ENCODE peak calls at places on chromosomes 12 and 14, in ten cellular contexts. One of them, this sample, is unnamed.
A peak's percentile ranks its signal among the peaks of the same experiment; 100 is the strongest.

GRCh38 chr12:43551971-43552559 is at the start of gene ADAMTS20:
- DNase-seq in cardiac fibroblast: peak; percentile 2
- DNase-seq in gastrocnemius medialis: no peak
- DNase-seq in BJ: no peak
- DNase-seq in choroid plexus epithelial cell: peak; percentile 12
- DNase-seq in ovary: no peak
- DNase-seq in foreskin fibroblast: peak; percentile 58
- DNase-seq in tibial nerve: no peak
- DNase-seq in psoas muscle: no peak
- DNase-seq in IMR-90: peak; percentile 3
- DNase-seq in this sample: no peak

GRCh38 chr12:95102916-95103671 is 29.7 kb upstream of the NR2C1 start:
- DNase-seq in psoas muscle: no peak
- DNase-seq in gastrocnemius medialis: no peak
- DNase-seq in IMR-90: peak; percentile 94
- DNase-seq in ovary: no peak
- DNase-seq in cardiac fibroblast: peak; percentile 34
- DNase-seq in foreskin fibroblast: peak; percentile 87
- DNase-seq in BJ: no peak
- DNase-seq in tibial nerve: no peak
- DNase-seq in choroid plexus epithelial cell: peak; percentile 83
- DNase-seq in this sample: peak; percentile 79

GRCh38 chr12:95554532-95555071 is 3.3 kb upstream of the USP44 start:
- DNase-seq in tibial nerve: no peak
- DNase-seq in gastrocnemius medialis: no peak
- DNase-seq in foreskin fibroblast: no peak
- DNase-seq in psoas muscle: no peak
- DNase-seq in BJ: no peak
- DNase-seq in ovary: no peak
- DNase-seq in cardiac fibroblast: no peak
- DNase-seq in choroid plexus epithelial cell: no peak
- DNase-seq in IMR-90: no peak
- DNase-seq in this sample: no peak

GRCh38 chr14:56199095-56199975 is 81.1 kb downstream of the PELI2 start:
- DNase-seq in cardiac fibroblast: peak; percentile 97
- DNase-seq in BJ: peak; percentile 91
- DNase-seq in psoas muscle: no peak
- DNase-seq in choroid plexus epithelial cell: peak; percentile 99
- DNase-seq in IMR-90: peak; percentile 99
- DNase-seq in gastrocnemius medialis: peak; percentile 49
- DNase-seq in ovary: no peak
- DNase-seq in tibial nerve: peak; percentile 22
- DNase-seq in foreskin fibroblast: peak; percentile 96
- DNase-seq in this sample: peak; percentile 86

GRCh38 chr12:84507914-84508313 is 404.7 kb downstream of the SLC6A15 start:
- DNase-seq in tibial nerve: no peak
- DNase-seq in gastrocnemius medialis: no peak
- DNase-seq in cardiac fibroblast: peak; percentile 7
- DNase-seq in IMR-90: no peak
- DNase-seq in psoas muscle: peak; percentile 44
- DNase-seq in foreskin fibroblast: peak; percentile 64
- DNase-seq in ovary: no peak
- DNase-seq in BJ: no peak
- DNase-seq in choroid plexus epithelial cell: peak; percentile 1
- DNase-seq in this sample: no peak

GRCh38 chr14:61326149-61326548 is 4.8 kb downstream of the PRKCH start:
- DNase-seq in tibial nerve: no peak
- DNase-seq in BJ: no peak
- DNase-seq in foreskin fibroblast: no peak
- DNase-seq in IMR-90: no peak
- DNase-seq in gastrocnemius medialis: no peak
- DNase-seq in ovary: no peak
- DNase-seq in cardiac fibroblast: no peak
- DNase-seq in psoas muscle: no peak
- DNase-seq in choroid plexus epithelial cell: no peak
- DNase-seq in this sample: no peak

GRCh38 chr12:11171953-11172675 is 1.1 kb downstream of the SMIM10L1 start:
- DNase-seq in IMR-90: peak; percentile 19
- DNase-seq in BJ: peak; percentile 4
- DNase-seq in cardiac fibroblast: peak; percentile 34
- DNase-seq in ovary: no peak
- DNase-seq in tibial nerve: no peak
- DNase-seq in choroid plexus epithelial cell: peak; percentile 31
- DNase-seq in gastrocnemius medialis: no peak
- DNase-seq in foreskin fibroblast: peak; percentile 11
- DNase-seq in psoas muscle: no peak
- DNase-seq in this sample: no peak

GRCh38 chr12:82942963-82943362 is 256.3 kb downstream of the TMTC2 start:
- DNase-seq in tibial nerve: no peak
- DNase-seq in psoas muscle: no peak
- DNase-seq in cardiac fibroblast: no peak
- DNase-seq in foreskin fibroblast: no peak
- DNase-seq in IMR-90: peak; percentile 8
- DNase-seq in gastrocnemius medialis: no peak
- DNase-seq in BJ: no peak
- DNase-seq in ovary: no peak
- DNase-seq in choroid plexus epithelial cell: peak; percentile 52
- DNase-seq in this sample: no peak

GRCh38 chr12:52087961-52088820 is 8.7 kb downstream of the SMIM41 start:
- DNase-seq in IMR-90: no peak
- DNase-seq in tibial nerve: no peak
- DNase-seq in ovary: no peak
- DNase-seq in choroid plexus epithelial cell: no peak
- DNase-seq in foreskin fibroblast: no peak
- DNase-seq in BJ: no peak
- DNase-seq in psoas muscle: peak; percentile 60
- DNase-seq in cardiac fibroblast: no peak
- DNase-seq in gastrocnemius medialis: peak; percentile 73
- DNase-seq in this sample: no peak
- TF ChIP-seq CTCF in IMR-90: no peak
- TF ChIP-seq CTCF in tibial nerve: no peak
- TF ChIP-seq CTCF in ovary: no peak
- TF ChIP-seq CTCF in choroid plexus epithelial cell: no peak
- TF ChIP-seq CTCF in foreskin fibroblast: no peak
- TF ChIP-seq CTCF in BJ: no peak
- TF ChIP-seq CTCF in psoas muscle: no peak
- TF ChIP-seq CTCF in cardiac fibroblast: no peak
- TF ChIP-seq CTCF in gastrocnemius medialis: no peak
- TF ChIP-seq CTCF in this sample: no peak

GRCh38 chr14:34018564-34019244 is 67.8 kb upstream of the EGLN3 start:
- DNase-seq in BJ: no peak
- DNase-seq in ovary: no peak
- DNase-seq in psoas muscle: peak; percentile 71
- DNase-seq in foreskin fibroblast: no peak
- DNase-seq in tibial nerve: peak; percentile 30
- DNase-seq in IMR-90: no peak
- DNase-seq in gastrocnemius medialis: peak; percentile 68
- DNase-seq in choroid plexus epithelial cell: peak; percentile 31
- DNase-seq in cardiac fibroblast: peak; percentile 58
- DNase-seq in this sample: no peak
- H3K4me3 ChIP-seq in BJ: no peak overlapping the region
- H3K4me3 ChIP-seq in ovary: no peak overlapping the region
- H3K4me3 ChIP-seq in psoas muscle: peak overlapping the region; percentile 52
- H3K4me3 ChIP-seq in foreskin fibroblast: no peak overlapping the region
- H3K4me3 ChIP-seq in tibial nerve: no peak overlapping the region
- H3K4me3 ChIP-seq in IMR-90: no peak overlapping the region
- H3K4me3 ChIP-seq in gastrocnemius medialis: peak overlapping the region; percentile 37
- H3K4me3 ChIP-seq in choroid plexus epithelial cell: no peak overlapping the region
- H3K4me3 ChIP-seq in cardiac fibroblast: peak overlapping the region; percentile 7
- H3K4me3 ChIP-seq in this sample: no peak overlapping the region

GRCh38 chr12:56082967-56083366 is 3.0 kb downstream of the ERBB3 start:
- DNase-seq in gastrocnemius medialis: no peak
- DNase-seq in tibial nerve: no peak
- DNase-seq in BJ: no peak
- DNase-seq in psoas muscle: no peak
- DNase-seq in IMR-90: no peak
- DNase-seq in choroid plexus epithelial cell: no peak
- DNase-seq in ovary: no peak
- DNase-seq in foreskin fibroblast: no peak
- DNase-seq in cardiac fibroblast: no peak
- DNase-seq in this sample: no peak

GRCh38 chr12:56086096-56086495 is 6.1 kb downstream of the ERBB3 start:
- DNase-seq in tibial nerve: no peak
- DNase-seq in gastrocnemius medialis: no peak
- DNase-seq in choroid plexus epithelial cell: no peak
- DNase-seq in cardiac fibroblast: no peak
- DNase-seq in BJ: no peak
- DNase-seq in psoas muscle: no peak
- DNase-seq in ovary: no peak
- DNase-seq in IMR-90: no peak
- DNase-seq in foreskin fibroblast: no peak
- DNase-seq in this sample: no peak

GRCh38 chr12:56086608-56087007 is 6.6 kb downstream of the ERBB3 start:
- DNase-seq in gastrocnemius medialis: no peak
- DNase-seq in BJ: no peak
- DNase-seq in tibial nerve: no peak
- DNase-seq in foreskin fibroblast: no peak
- DNase-seq in ovary: no peak
- DNase-seq in psoas muscle: no peak
- DNase-seq in cardiac fibroblast: no peak
- DNase-seq in choroid plexus epithelial cell: no peak
- DNase-seq in IMR-90: no peak
- DNase-seq in this sample: no peak

GRCh38 chr12:56087220-56087619 is 7.3 kb downstream of the ERBB3 start:
- DNase-seq in tibial nerve: peak; percentile 60
- DNase-seq in choroid plexus epithelial cell: no peak
- DNase-seq in ovary: no peak
- DNase-seq in cardiac fibroblast: peak; percentile 42
- DNase-seq in psoas muscle: peak; percentile 60
- DNase-seq in gastrocnemius medialis: peak; percentile 48
- DNase-seq in foreskin fibroblast: peak; percentile 44
- DNase-seq in IMR-90: no peak
- DNase-seq in BJ: no peak
- DNase-seq in this sample: no peak

GRCh38 chr12:56084958-56085543 is 5.1 kb downstream of the ERBB3 start:
- DNase-seq in gastrocnemius medialis: no peak
- DNase-seq in ovary: no peak
- DNase-seq in BJ: no peak
- DNase-seq in tibial nerve: no peak
- DNase-seq in IMR-90: no peak
- DNase-seq in choroid plexus epithelial cell: peak; percentile 15
- DNase-seq in psoas muscle: peak; percentile 26
- DNase-seq in foreskin fibroblast: no peak
- DNase-seq in cardiac fibroblast: peak; percentile 9
- DNase-seq in this sample: no peak
- TF ChIP-seq CTCF in gastrocnemius medialis: no peak
- TF ChIP-seq CTCF in ovary: no peak
- TF ChIP-seq CTCF in BJ: peak; percentile 40
- TF ChIP-seq CTCF in tibial nerve: peak; percentile 13
- TF ChIP-seq CTCF in IMR-90: peak; percentile 24
- TF ChIP-seq CTCF in choroid plexus epithelial cell: peak; percentile 58
- TF ChIP-seq CTCF in psoas muscle: no peak
- TF ChIP-seq CTCF in foreskin fibroblast: peak; percentile 29
- TF ChIP-seq CTCF in cardiac fibroblast: peak; percentile 53
- TF ChIP-seq CTCF in this sample: peak; percentile 43

DNA sequence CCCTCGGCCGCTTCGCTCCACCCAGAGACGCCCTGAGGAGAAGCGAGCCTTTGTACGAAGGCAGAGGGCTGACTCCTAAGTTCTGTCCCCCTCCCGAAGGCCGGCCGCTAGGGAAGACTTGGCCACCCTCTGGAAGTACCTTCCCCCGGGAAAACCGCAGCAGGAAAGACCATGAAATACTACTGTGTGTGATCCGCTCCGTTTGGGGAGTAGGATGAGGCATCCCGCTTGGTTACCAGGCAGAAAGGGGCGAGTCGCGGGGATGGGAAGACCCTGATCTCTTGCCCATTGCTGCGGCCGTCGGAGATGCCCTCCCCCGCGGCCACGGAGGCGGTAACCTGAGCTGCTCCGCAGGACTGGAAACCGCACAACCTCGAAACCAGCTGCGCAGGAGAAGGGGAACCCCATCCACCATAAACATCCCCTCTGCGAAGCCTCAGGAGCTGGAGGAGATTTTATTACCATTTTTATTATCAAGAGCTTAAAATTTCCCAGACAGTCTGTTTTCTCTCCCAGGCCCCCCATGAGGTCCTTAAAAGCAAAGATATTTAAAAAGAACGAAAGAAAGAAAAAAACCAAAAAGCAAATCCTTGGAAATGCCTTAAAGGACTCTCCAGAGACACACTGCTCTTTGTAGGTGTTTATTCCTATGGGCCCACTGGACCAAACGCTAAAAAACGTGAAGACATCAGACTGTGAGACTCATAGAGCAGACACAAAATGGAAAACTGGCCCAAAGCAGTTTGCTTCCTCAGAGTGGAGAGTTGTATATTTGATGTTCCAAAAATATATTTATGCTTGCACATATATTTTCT is 965 bp upstream of the NID2 start:
- DNase-seq in choroid plexus epithelial cell: peak; percentile 87
- DNase-seq in foreskin fibroblast: peak; percentile 79
- DNase-seq in psoas muscle: no peak
- DNase-seq in BJ: no peak
- DNase-seq in cardiac fibroblast: peak; percentile 59
- DNase-seq in IMR-90: peak; percentile 83
- DNase-seq in tibial nerve: peak; percentile 23
- DNase-seq in ovary: peak; percentile 74
- DNase-seq in gastrocnemius medialis: no peak
- DNase-seq in this sample: no peak
- H3K4me3 ChIP-seq in choroid plexus epithelial cell: peak overlapping the region; percentile 94
- H3K4me3 ChIP-seq in foreskin fibroblast: peak overlapping the region; percentile 79
- H3K4me3 ChIP-seq in psoas muscle: peak overlapping the region; percentile 72
- H3K4me3 ChIP-seq in BJ: peak overlapping the region; percentile 89
- H3K4me3 ChIP-seq in cardiac fibroblast: peak overlapping the region; percentile 81
- H3K4me3 ChIP-seq in IMR-90: peak overlapping the region; percentile 94
- H3K4me3 ChIP-seq in tibial nerve: peak overlapping the region; percentile 80
- H3K4me3 ChIP-seq in ovary: peak overlapping the region; percentile 73
- H3K4me3 ChIP-seq in gastrocnemius medialis: peak overlapping the region; percentile 68
- H3K4me3 ChIP-seq in this sample: peak overlapping the region; percentile 92

GRCh38 chr12:100163416-100164152 is 20.9 kb upstream of the BLTP3B start:
- DNase-seq in tibial nerve: peak; percentile 21
- DNase-seq in psoas muscle: peak; percentile 84
- DNase-seq in cardiac fibroblast: peak; percentile 67
- DNase-seq in ovary: peak; percentile 55
- DNase-seq in choroid plexus epithelial cell: peak; percentile 35
- DNase-seq in IMR-90: peak; percentile 33
- DNase-seq in BJ: no peak
- DNase-seq in gastrocnemius medialis: peak; percentile 63
- DNase-seq in foreskin fibroblast: peak; percentile 79
- DNase-seq in this sample: no peak
- TF ChIP-seq CTCF in tibial nerve: no peak
- TF ChIP-seq CTCF in psoas muscle: peak; percentile 17
- TF ChIP-seq CTCF in cardiac fibroblast: peak; percentile 14
- TF ChIP-seq CTCF in ovary: no peak
- TF ChIP-seq CTCF in choroid plexus epithelial cell: peak; percentile 18
- TF ChIP-seq CTCF in IMR-90: peak; percentile 5
- TF ChIP-seq CTCF in BJ: peak; percentile 25
- TF ChIP-seq CTCF in gastrocnemius medialis: no peak
- TF ChIP-seq CTCF in foreskin fibroblast: no peak
- TF ChIP-seq CTCF in this sample: peak; percentile 16